ENCODE peak calls at places on chromosomes 13 and 19, in five cellular contexts. One of them, this sample, is unnamed.

GRCh38 chr19:55467236-55468053 is 2.9 kb upstream of the C19orf85 start:
- DNase-seq in H1: no peak
- DNase-seq in HCT116: no peak
- DNase-seq in GM12878: no peak
- DNase-seq in HepG2: peak; percentile 69
- DNase-seq in this sample: peak; percentile 77

GRCh38 chr13:71661921-71662320 is 205.1 kb downstream of the DACH1 start:
- DNase-seq in H1: no peak
- DNase-seq in HCT116: no peak
- DNase-seq in GM12878: no peak
- DNase-seq in HepG2: no peak
- DNase-seq in this sample: no peak

GRCh38 chr19:18943465-18943864 is 2.4 kb upstream of the HOMER3 start:
- DNase-seq in H1: no peak
- DNase-seq in HCT116: no peak
- DNase-seq in GM12878: no peak
- DNase-seq in HepG2: peak; percentile 29
- DNase-seq in this sample: no peak

GRCh38 chr19:11267316-11268085 is 5.2 kb upstream of the DOCK6 start:
- DNase-seq in H1: no peak
- DNase-seq in HCT116: no peak
- DNase-seq in GM12878: no peak
- DNase-seq in HepG2: no peak
- DNase-seq in this sample: no peak

GRCh38 chr19:38830039-38830733 is 1.4 kb downstream of the ECH1 start:
- DNase-seq in H1: no peak
- DNase-seq in HCT116: no peak
- DNase-seq in GM12878: no peak
- DNase-seq in HepG2: no peak
- DNase-seq in this sample: no peak

GRCh38 chr19:41351339-41352245 is 2.1 kb downstream of the TGFB1 start:
- DNase-seq in H1: no peak
- DNase-seq in HCT116: no peak
- DNase-seq in GM12878: no peak
- DNase-seq in HepG2: no peak
- DNase-seq in this sample: peak; percentile 83

GRCh38 chr19:41323023-41323422 is 13.1 kb downstream of the CCDC97 start:
- DNase-seq in H1: no peak
- DNase-seq in HCT116: no peak
- DNase-seq in GM12878: no peak
- DNase-seq in HepG2: no peak
- DNase-seq in this sample: no peak

GRCh38 chr13:97310809-97311436 is 88.8 kb downstream of the MBNL2 start:
- DNase-seq in H1: no peak
- DNase-seq in HCT116: no peak
- DNase-seq in GM12878: no peak
- DNase-seq in HepG2: no peak
- DNase-seq in this sample: no peak

GRCh38 chr13:109859898-109860297 is 73.5 kb upstream of the IRS2 start:
- DNase-seq in H1: no peak
- DNase-seq in HCT116: no peak
- DNase-seq in GM12878: no peak
- DNase-seq in HepG2: no peak
- DNase-seq in this sample: no peak

GRCh38 chr19:47702671-47703070 is 10.6 kb upstream of the EHD2 start:
- DNase-seq in H1: no peak
- DNase-seq in HCT116: no peak
- DNase-seq in GM12878: no peak
- DNase-seq in HepG2: no peak
- DNase-seq in this sample: no peak

GRCh38 chr19:14933506-14933905 is 7.8 kb upstream of the OR7C2 start:
- DNase-seq in H1: no peak
- DNase-seq in HCT116: no peak
- DNase-seq in GM12878: no peak
- DNase-seq in HepG2: no peak
- DNase-seq in this sample: no peak

GRCh38 chr19:33754361-33754760 is 42.3 kb upstream of the KCTD15 start:
- DNase-seq in H1: no peak
- DNase-seq in HCT116: no peak
- DNase-seq in GM12878: no peak
- DNase-seq in HepG2: no peak
- DNase-seq in this sample: no peak

GRCh38 chr19:14940266-14940665 is 1.0 kb upstream of the OR7C2 start:
- DNase-seq in H1: no peak
- DNase-seq in HCT116: no peak
- DNase-seq in GM12878: no peak
- DNase-seq in HepG2: no peak
- DNase-seq in this sample: no peak

GRCh38 chr19:18233224-18233825 is 7.1 kb upstream of the PDE4C start:
- DNase-seq in H1: no peak
- DNase-seq in HCT116: no peak
- DNase-seq in GM12878: no peak
- DNase-seq in HepG2: peak; percentile 39
- DNase-seq in this sample: peak; percentile 93

GRCh38 chr13:21106089-21106488 is 44.7 kb upstream of the LATS2 start:
- DNase-seq in H1: no peak
- DNase-seq in HCT116: no peak
- DNase-seq in GM12878: no peak
- DNase-seq in HepG2: no peak
- DNase-seq in this sample: no peak

GRCh38 chr13:39779337-39780270 is 124.1 kb downstream of the COG6 start:
- DNase-seq in H1: no peak
- DNase-seq in HCT116: no peak
- DNase-seq in GM12878: no peak
- DNase-seq in HepG2: no peak
- DNase-seq in this sample: no peak

DNA sequence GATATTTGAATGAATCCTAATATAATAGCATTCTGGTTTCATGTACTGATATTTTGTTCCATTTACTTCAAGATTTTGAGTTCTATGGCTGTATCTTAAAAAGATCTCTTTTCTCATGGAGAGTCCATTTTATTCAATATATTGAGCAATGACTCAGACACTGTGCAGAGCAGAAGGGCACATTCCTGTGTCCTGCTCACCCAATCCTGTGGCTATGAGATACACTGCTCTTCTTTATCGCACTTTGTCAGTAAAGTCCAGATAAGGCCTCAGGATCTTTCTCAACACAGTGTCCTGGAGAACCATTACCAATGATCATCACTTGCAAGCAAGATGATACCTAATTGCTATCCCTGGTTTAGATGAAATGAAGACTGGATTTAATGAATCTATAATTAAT is 155.0 kb downstream of the CYSLTR2 start:
- DNase-seq in H1: no peak
- DNase-seq in HCT116: no peak
- DNase-seq in GM12878: no peak
- DNase-seq in HepG2: peak; percentile 35
- DNase-seq in this sample: peak; percentile 10
- TF ChIP-seq JUND in H1: no peak
- TF ChIP-seq JUND in HCT116: no peak
- TF ChIP-seq JUND in GM12878: no peak
- TF ChIP-seq JUND in HepG2: no peak
- TF ChIP-seq JUND in this sample: no peak

DNA sequence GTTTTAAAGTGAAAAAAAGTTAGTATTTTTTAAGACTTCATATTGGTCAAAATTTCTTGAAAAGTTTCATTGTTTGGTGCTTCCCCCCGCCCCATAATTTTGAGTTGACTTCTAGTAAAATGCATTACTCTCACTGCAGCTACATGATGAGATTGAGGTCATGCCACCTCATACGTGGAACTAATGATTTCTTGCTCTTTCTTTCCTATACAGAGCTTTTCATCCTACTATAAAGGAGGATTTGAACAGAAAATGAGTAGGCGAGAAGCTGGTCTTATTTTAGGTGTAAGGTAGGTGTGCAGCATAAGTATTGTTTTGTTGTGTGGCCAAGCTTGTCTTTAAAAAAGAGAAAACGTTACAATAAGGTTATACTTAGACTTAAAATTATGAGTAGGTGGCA is 55.0 kb downstream of the DNAJC15 start:
- DNase-seq in H1: no peak
- DNase-seq in HCT116: no peak
- DNase-seq in GM12878: no peak
- DNase-seq in HepG2: no peak
- DNase-seq in this sample: no peak
- TF ChIP-seq SP1 in H1: no peak
- TF ChIP-seq SP1 in HCT116: no peak
- TF ChIP-seq SP1 in GM12878: no peak
- TF ChIP-seq SP1 in HepG2: no peak
- TF ChIP-seq SP1 in this sample: no peak

GRCh38 chr13:106530907-106531520 is 4.4 kb downstream of the EFNB2 start:
- DNase-seq in H1: no peak
- DNase-seq in HCT116: no peak
- DNase-seq in GM12878: no peak
- DNase-seq in HepG2: no peak
- DNase-seq in this sample: no peak

GRCh38 chr13:106532111-106532929 is 3.1 kb downstream of the EFNB2 start:
- DNase-seq in H1: no peak
- DNase-seq in HCT116: no peak
- DNase-seq in GM12878: no peak
- DNase-seq in HepG2: no peak
- DNase-seq in this sample: no peak

GRCh38 chr13:106533940-106534843 is 1.3 kb downstream of the EFNB2 start:
- DNase-seq in H1: no peak
- DNase-seq in HCT116: no peak
- DNase-seq in GM12878: no peak
- DNase-seq in HepG2: no peak
- DNase-seq in this sample: no peak

GRCh38 chr13:106534844-106535551 is 464 bp downstream of the EFNB2 start:
- DNase-seq in H1: no peak
- DNase-seq in HCT116: no peak
- DNase-seq in GM12878: no peak
- DNase-seq in HepG2: no peak
- DNase-seq in this sample: peak; percentile 29

GRCh38 chr13:106533101-106533939 is 2.1 kb downstream of the EFNB2 start:
- DNase-seq in H1: no peak
- DNase-seq in HCT116: no peak
- DNase-seq in GM12878: no peak
- DNase-seq in HepG2: peak; percentile 21
- DNase-seq in this sample: no peak
- TF ChIP-seq CTCF in H1: peak; percentile 43
- TF ChIP-seq CTCF in HCT116: peak; percentile 59
- TF ChIP-seq CTCF in GM12878: peak; percentile 54
- TF ChIP-seq CTCF in HepG2: peak; percentile 70
- TF ChIP-seq CTCF in this sample: no peak

GRCh38 chr13:93039131-93039530 is 187.5 kb upstream of the GPC6 start:
- DNase-seq in H1: no peak
- DNase-seq in HCT116: no peak
- DNase-seq in GM12878: no peak
- DNase-seq in HepG2: no peak
- DNase-seq in this sample: no peak
- TF ChIP-seq JUND in H1: no peak
- TF ChIP-seq JUND in HCT116: no peak
- TF ChIP-seq JUND in GM12878: no peak
- TF ChIP-seq JUND in HepG2: no peak
- TF ChIP-seq JUND in this sample: no peak

GRCh38 chr19:932647-933552 is 7.1 kb downstream of the ARID3A start:
- DNase-seq in H1: no peak
- DNase-seq in HCT116: no peak
- DNase-seq in GM12878: no peak
- DNase-seq in HepG2: no peak
- DNase-seq in this sample: no peak
- TF ChIP-seq SP1 in H1: no peak
- TF ChIP-seq SP1 in HCT116: no peak
- TF ChIP-seq SP1 in GM12878: no peak
- TF ChIP-seq SP1 in HepG2: peak; percentile 16
- TF ChIP-seq SP1 in this sample: no peak

GRCh38 chr19:2461751-2462634 is 5.2 kb upstream of the LMNB2 start:
- DNase-seq in H1: no peak
- DNase-seq in HCT116: peak; percentile 60
- DNase-seq in GM12878: no peak
- DNase-seq in HepG2: no peak
- DNase-seq in this sample: peak; percentile 48
- TF ChIP-seq CTCF in H1: peak; percentile 10
- TF ChIP-seq CTCF in HCT116: peak; percentile 30
- TF ChIP-seq CTCF in GM12878: peak; percentile 10
- TF ChIP-seq CTCF in HepG2: no peak
- TF ChIP-seq CTCF in this sample: no peak

DNA sequence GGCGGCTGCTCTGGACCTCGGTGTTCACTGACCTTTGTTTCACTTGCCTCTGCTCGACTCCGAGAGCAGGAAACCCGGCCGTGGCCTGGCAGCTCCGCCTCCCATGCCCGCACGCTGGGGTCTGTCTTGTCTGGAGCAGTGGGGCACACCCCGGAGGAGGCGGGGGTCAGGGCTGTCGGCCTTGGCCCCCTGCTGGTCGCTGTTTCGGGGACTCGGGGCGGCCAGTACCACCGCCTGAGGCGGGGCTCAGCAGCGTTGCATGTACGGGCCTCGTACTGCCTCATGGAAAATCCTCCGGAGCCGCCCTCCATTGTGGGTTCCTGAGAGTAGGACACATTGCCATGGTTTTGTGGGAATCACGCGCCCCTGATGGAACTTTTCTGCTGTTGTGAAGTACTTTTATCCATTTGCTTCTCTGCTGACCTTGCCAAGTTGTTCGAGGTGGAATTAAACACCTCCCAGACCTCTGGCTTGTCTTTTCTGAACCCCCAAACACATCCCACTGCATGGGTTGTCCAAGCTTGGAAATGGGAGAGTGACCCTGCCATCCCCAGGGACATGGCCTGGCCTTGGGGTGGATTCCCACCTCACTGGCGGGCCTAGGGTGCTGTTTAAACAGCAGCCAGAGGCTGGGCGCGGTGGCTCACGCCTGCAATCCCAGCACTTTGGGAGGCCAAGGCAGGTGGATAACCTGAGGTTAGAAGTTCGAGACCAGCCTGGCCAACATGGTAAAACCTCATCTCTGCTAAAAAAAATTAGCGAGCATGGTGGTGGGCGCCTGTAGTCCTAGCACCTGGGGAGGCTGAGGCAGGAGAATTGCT is 5.5 kb upstream of the NDUFS7 start:
- DNase-seq in H1: no peak
- DNase-seq in HCT116: no peak
- DNase-seq in GM12878: no peak
- DNase-seq in HepG2: no peak
- DNase-seq in this sample: no peak
- TF ChIP-seq JUND in H1: no peak
- TF ChIP-seq JUND in HCT116: no peak
- TF ChIP-seq JUND in GM12878: no peak
- TF ChIP-seq JUND in HepG2: no peak
- TF ChIP-seq JUND in this sample: no peak

GRCh38 chr19:13060964-13061927 is 41.4 kb downstream of the LYL1 start:
- DNase-seq in H1: no peak
- DNase-seq in HCT116: peak; percentile 59
- DNase-seq in GM12878: peak; percentile 11
- DNase-seq in HepG2: peak; percentile 70
- DNase-seq in this sample: peak; percentile 88

GRCh38 chr19:13057744-13058143 is 44.9 kb downstream of the LYL1 start:
- DNase-seq in H1: no peak
- DNase-seq in HCT116: no peak
- DNase-seq in GM12878: no peak
- DNase-seq in HepG2: no peak
- DNase-seq in this sample: no peak

GRCh38 chr19:13062317-13062716 is 40.3 kb downstream of the LYL1 start:
- DNase-seq in H1: no peak
- DNase-seq in HCT116: no peak
- DNase-seq in GM12878: no peak
- DNase-seq in HepG2: no peak
- DNase-seq in this sample: no peak

GRCh38 chr19:13058951-13059660 is 43.6 kb downstream of the LYL1 start:
- DNase-seq in H1: no peak
- DNase-seq in HCT116: no peak
- DNase-seq in GM12878: no peak
- DNase-seq in HepG2: no peak
- DNase-seq in this sample: no peak

GRCh38 chr19:13060233-13060963 is 42.3 kb downstream of the LYL1 start:
- DNase-seq in H1: no peak
- DNase-seq in HCT116: no peak
- DNase-seq in GM12878: no peak
- DNase-seq in HepG2: peak; percentile 90
- DNase-seq in this sample: no peak
- TF ChIP-seq SP1 in H1: no peak
- TF ChIP-seq SP1 in HCT116: no peak
- TF ChIP-seq SP1 in GM12878: no peak
- TF ChIP-seq SP1 in HepG2: no peak
- TF ChIP-seq SP1 in this sample: no peak

This sample was measured in K562.